ENCODE peak calls at places on chromosomes 16 and 17, in eight cellular contexts. One of them, this sample, is unnamed.

GRCh38 chr16:2912330-2913199 is 834 bp downstream of the FLYWCH1 start:
- DNase-seq in K562: peak; percentile 57
- DNase-seq in endothelial cell of umbilical vein: peak; percentile 54
- DNase-seq in NB4: peak; percentile 37
- DNase-seq in A549: peak; percentile 28
- DNase-seq in H1: no peak
- DNase-seq in GM12878: no peak
- DNase-seq in HepG2: peak; percentile 6
- DNase-seq in this sample: no peak

GRCh38 chr17:38996660-38997337 is 29.6 kb upstream of the FBXO47 start:
- DNase-seq in K562: no peak
- DNase-seq in endothelial cell of umbilical vein: no peak
- DNase-seq in NB4: no peak
- DNase-seq in A549: no peak
- DNase-seq in H1: no peak
- DNase-seq in GM12878: no peak
- DNase-seq in HepG2: no peak
- DNase-seq in this sample: no peak

GRCh38 chr16:66419527-66419926 is 7.6 kb upstream of the BEAN1 start:
- DNase-seq in K562: no peak
- DNase-seq in endothelial cell of umbilical vein: no peak
- DNase-seq in NB4: no peak
- DNase-seq in A549: no peak
- DNase-seq in H1: no peak
- DNase-seq in GM12878: no peak
- DNase-seq in HepG2: no peak
- DNase-seq in this sample: no peak

GRCh38 chr17:13477180-13477611 is 124.5 kb downstream of the HS3ST3A1 start:
- DNase-seq in K562: peak; percentile 38
- DNase-seq in endothelial cell of umbilical vein: no peak
- DNase-seq in NB4: no peak
- DNase-seq in A549: no peak
- DNase-seq in H1: no peak
- DNase-seq in GM12878: no peak
- DNase-seq in HepG2: no peak
- DNase-seq in this sample: no peak

GRCh38 chr16:55709801-55710200 is 54.0 kb downstream of the SLC6A2 start:
- DNase-seq in K562: no peak
- DNase-seq in endothelial cell of umbilical vein: no peak
- DNase-seq in NB4: no peak
- DNase-seq in A549: no peak
- DNase-seq in H1: no peak
- DNase-seq in GM12878: no peak
- DNase-seq in HepG2: no peak
- DNase-seq in this sample: no peak

GRCh38 chr17:16439867-16440351 is 24.5 kb downstream of the TRPV2 start:
- DNase-seq in K562: no peak
- DNase-seq in endothelial cell of umbilical vein: peak; percentile 29
- DNase-seq in NB4: peak; percentile 77
- DNase-seq in A549: no peak
- DNase-seq in H1: no peak
- DNase-seq in GM12878: no peak
- DNase-seq in HepG2: no peak
- DNase-seq in this sample: no peak

GRCh38 chr17:28193241-28193640 is 125.8 kb upstream of the TMEM97 start:
- DNase-seq in K562: no peak
- DNase-seq in endothelial cell of umbilical vein: no peak
- DNase-seq in NB4: peak; percentile 36
- DNase-seq in A549: no peak
- DNase-seq in H1: no peak
- DNase-seq in GM12878: no peak
- DNase-seq in HepG2: no peak
- DNase-seq in this sample: no peak

GRCh38 chr17:3963214-3964201 is 729 bp downstream of the ATP2A3 start:
- DNase-seq in K562: peak; percentile 78
- DNase-seq in endothelial cell of umbilical vein: no peak
- DNase-seq in NB4: peak; percentile 93
- DNase-seq in A549: no peak
- DNase-seq in H1: no peak
- DNase-seq in GM12878: no peak
- DNase-seq in HepG2: no peak
- DNase-seq in this sample: no peak

GRCh38 chr17:5226940-5227878 is 7.5 kb downstream of the SCIMP start:
- DNase-seq in K562: no peak
- DNase-seq in endothelial cell of umbilical vein: no peak
- DNase-seq in NB4: no peak
- DNase-seq in A549: no peak
- DNase-seq in H1: no peak
- DNase-seq in GM12878: peak; percentile 92
- DNase-seq in HepG2: no peak
- DNase-seq in this sample: no peak

GRCh38 chr16:54432481-54433229 is 146.1 kb upstream of the IRX3 start:
- DNase-seq in K562: no peak
- DNase-seq in endothelial cell of umbilical vein: no peak
- DNase-seq in NB4: no peak
- DNase-seq in A549: no peak
- DNase-seq in H1: no peak
- DNase-seq in GM12878: no peak
- DNase-seq in HepG2: peak; percentile 71
- DNase-seq in this sample: no peak

GRCh38 chr17:79457376-79457775 is 153.5 kb downstream of the RBFOX3 start:
- DNase-seq in K562: no peak
- DNase-seq in endothelial cell of umbilical vein: no peak
- DNase-seq in NB4: no peak
- DNase-seq in A549: no peak
- DNase-seq in H1: no peak
- DNase-seq in GM12878: no peak
- DNase-seq in HepG2: no peak
- DNase-seq in this sample: no peak

GRCh38 chr17:15952048-15952532 is 7.2 kb downstream of the ADORA2B start:
- DNase-seq in K562: no peak
- DNase-seq in endothelial cell of umbilical vein: no peak
- DNase-seq in NB4: no peak
- DNase-seq in A549: no peak
- DNase-seq in H1: no peak
- DNase-seq in GM12878: no peak
- DNase-seq in HepG2: no peak
- DNase-seq in this sample: no peak

GRCh38 chr17:37752482-37752881 is 7.6 kb upstream of the HNF1B start:
- DNase-seq in K562: no peak
- DNase-seq in endothelial cell of umbilical vein: no peak
- DNase-seq in NB4: no peak
- DNase-seq in A549: peak; percentile 80
- DNase-seq in H1: no peak
- DNase-seq in GM12878: no peak
- DNase-seq in HepG2: no peak
- DNase-seq in this sample: no peak

DNA sequence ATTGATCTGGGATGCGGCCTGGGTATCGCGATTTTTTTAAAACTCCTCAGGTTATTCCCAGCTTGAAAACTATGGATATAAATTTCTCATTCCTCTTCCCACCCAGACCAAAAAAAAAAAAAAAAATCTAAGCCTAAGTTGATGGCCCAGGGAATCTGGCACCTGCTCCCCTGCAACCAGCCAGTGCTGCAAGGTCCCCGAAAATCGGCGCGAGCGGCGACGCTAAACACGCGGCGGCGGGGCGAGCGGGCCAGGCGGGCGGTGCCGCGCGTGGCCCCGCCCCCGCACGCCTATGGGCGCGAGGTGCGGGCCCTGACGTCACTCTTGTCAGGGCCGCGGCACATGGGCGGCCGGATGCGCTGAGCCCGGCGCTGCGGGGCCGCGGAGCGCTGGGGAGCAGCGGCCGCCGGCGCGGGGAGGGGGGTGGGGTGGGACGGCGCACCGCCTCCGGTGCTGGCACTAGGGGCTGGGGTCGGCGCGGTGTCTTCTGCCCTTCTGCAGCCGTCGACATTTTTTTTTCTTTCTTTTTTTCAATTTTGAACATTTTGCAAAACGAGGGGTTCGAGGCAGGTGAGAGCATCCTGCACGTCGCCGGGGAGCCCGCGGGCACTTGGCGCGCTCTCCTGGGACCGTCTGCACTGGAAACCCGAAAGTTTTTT is at the start of gene HLF:
- DNase-seq in K562: peak; percentile 88
- DNase-seq in endothelial cell of umbilical vein: peak; percentile 52
- DNase-seq in NB4: no peak
- DNase-seq in A549: peak; percentile 77
- DNase-seq in H1: peak; percentile 23
- DNase-seq in GM12878: no peak
- DNase-seq in HepG2: peak; percentile 76
- DNase-seq in this sample: peak; percentile 58
- TF ChIP-seq POLR2A in K562: no peak
- TF ChIP-seq POLR2A in endothelial cell of umbilical vein: no peak
- TF ChIP-seq POLR2A in NB4: no peak
- TF ChIP-seq POLR2A in A549: no peak
- TF ChIP-seq POLR2A in H1: no peak
- TF ChIP-seq POLR2A in GM12878: no peak
- TF ChIP-seq POLR2A in HepG2: peak; percentile 87
- TF ChIP-seq POLR2A in this sample: no peak

GRCh38 chr16:1003551-1004347 is 22.2 kb downstream of the SOX8 start:
- DNase-seq in K562: no peak
- DNase-seq in endothelial cell of umbilical vein: peak; percentile 8
- DNase-seq in NB4: no peak
- DNase-seq in A549: no peak
- DNase-seq in H1: no peak
- DNase-seq in GM12878: no peak
- DNase-seq in HepG2: no peak
- DNase-seq in this sample: no peak
- TF ChIP-seq MAX in K562: no peak
- TF ChIP-seq MAX in endothelial cell of umbilical vein: no peak
- TF ChIP-seq MAX in NB4: no peak
- TF ChIP-seq MAX in A549: no peak
- TF ChIP-seq MAX in H1: no peak
- TF ChIP-seq MAX in GM12878: no peak
- TF ChIP-seq MAX in HepG2: no peak
- TF ChIP-seq MAX in this sample: no peak

DNA sequence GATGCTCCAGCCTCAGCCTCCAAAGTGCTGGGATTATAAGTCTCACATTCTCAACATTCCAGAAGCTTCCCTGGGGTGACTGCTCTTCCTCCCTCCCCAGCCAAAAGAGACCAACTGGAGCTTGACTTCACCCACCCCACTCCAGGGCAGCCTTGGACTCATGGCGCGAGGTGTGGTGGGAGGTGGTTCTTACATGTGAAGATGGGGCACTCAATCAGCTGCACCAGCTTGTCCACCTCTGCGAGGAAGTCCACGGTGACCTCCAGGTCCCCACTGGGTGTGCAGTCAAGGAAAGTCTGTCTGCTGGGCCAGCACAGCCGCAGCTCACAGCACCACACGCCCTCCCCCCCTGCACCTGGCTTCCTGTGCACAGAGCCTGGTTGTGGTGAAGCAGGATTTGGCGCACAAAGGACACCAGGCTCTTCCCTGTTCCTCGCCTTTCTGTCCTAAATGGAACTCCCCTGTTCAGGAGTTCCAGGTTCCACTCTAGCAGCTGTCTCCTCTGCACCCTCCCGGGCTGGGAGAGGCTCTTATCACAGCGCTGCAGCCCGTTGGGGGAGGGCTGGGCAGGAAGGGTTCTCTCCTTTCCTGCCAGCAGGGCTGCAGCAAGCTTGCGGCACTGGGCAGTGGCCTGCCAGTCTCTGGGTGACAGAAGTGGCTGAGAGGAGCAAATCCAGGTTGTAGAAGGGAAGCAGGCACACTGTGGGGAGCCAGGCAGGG is 9.7 kb upstream of the MTSS2 start:
- DNase-seq in K562: peak; percentile 91
- DNase-seq in endothelial cell of umbilical vein: peak; percentile 86
- DNase-seq in NB4: peak; percentile 85
- DNase-seq in A549: peak; percentile 56
- DNase-seq in H1: no peak
- DNase-seq in GM12878: no peak
- DNase-seq in HepG2: peak; percentile 34
- DNase-seq in this sample: no peak
- TF ChIP-seq CTCF in K562: peak; percentile 24
- TF ChIP-seq CTCF in endothelial cell of umbilical vein: no peak
- TF ChIP-seq CTCF in NB4: no peak
- TF ChIP-seq CTCF in A549: no peak
- TF ChIP-seq CTCF in H1: no peak
- TF ChIP-seq CTCF in GM12878: no peak
- TF ChIP-seq CTCF in HepG2: no peak
- TF ChIP-seq CTCF in this sample: no peak

GRCh38 chr17:17842111-17842876 is 5.5 kb upstream of the SREBF1 start:
- DNase-seq in K562: no peak
- DNase-seq in endothelial cell of umbilical vein: no peak
- DNase-seq in NB4: no peak
- DNase-seq in A549: no peak
- DNase-seq in H1: no peak
- DNase-seq in GM12878: no peak
- DNase-seq in HepG2: no peak
- DNase-seq in this sample: no peak

GRCh38 chr17:17837966-17838962 is 1.5 kb upstream of the SREBF1 start:
- DNase-seq in K562: peak; percentile 82
- DNase-seq in endothelial cell of umbilical vein: peak; percentile 59
- DNase-seq in NB4: peak; percentile 92
- DNase-seq in A549: peak; percentile 77
- DNase-seq in H1: no peak
- DNase-seq in GM12878: no peak
- DNase-seq in HepG2: peak; percentile 57
- DNase-seq in this sample: peak; percentile 75

GRCh38 chr17:17840751-17841591 is 4.2 kb upstream of the SREBF1 start:
- DNase-seq in K562: peak; percentile 59
- DNase-seq in endothelial cell of umbilical vein: peak; percentile 21
- DNase-seq in NB4: peak; percentile 95
- DNase-seq in A549: no peak
- DNase-seq in H1: no peak
- DNase-seq in GM12878: no peak
- DNase-seq in HepG2: peak; percentile 35
- DNase-seq in this sample: no peak

GRCh38 chr17:17841620-17842025 is 4.8 kb upstream of the SREBF1 start:
- DNase-seq in K562: peak; percentile 53
- DNase-seq in endothelial cell of umbilical vein: no peak
- DNase-seq in NB4: no peak
- DNase-seq in A549: no peak
- DNase-seq in H1: no peak
- DNase-seq in GM12878: no peak
- DNase-seq in HepG2: peak; percentile 22
- DNase-seq in this sample: no peak

DNA sequence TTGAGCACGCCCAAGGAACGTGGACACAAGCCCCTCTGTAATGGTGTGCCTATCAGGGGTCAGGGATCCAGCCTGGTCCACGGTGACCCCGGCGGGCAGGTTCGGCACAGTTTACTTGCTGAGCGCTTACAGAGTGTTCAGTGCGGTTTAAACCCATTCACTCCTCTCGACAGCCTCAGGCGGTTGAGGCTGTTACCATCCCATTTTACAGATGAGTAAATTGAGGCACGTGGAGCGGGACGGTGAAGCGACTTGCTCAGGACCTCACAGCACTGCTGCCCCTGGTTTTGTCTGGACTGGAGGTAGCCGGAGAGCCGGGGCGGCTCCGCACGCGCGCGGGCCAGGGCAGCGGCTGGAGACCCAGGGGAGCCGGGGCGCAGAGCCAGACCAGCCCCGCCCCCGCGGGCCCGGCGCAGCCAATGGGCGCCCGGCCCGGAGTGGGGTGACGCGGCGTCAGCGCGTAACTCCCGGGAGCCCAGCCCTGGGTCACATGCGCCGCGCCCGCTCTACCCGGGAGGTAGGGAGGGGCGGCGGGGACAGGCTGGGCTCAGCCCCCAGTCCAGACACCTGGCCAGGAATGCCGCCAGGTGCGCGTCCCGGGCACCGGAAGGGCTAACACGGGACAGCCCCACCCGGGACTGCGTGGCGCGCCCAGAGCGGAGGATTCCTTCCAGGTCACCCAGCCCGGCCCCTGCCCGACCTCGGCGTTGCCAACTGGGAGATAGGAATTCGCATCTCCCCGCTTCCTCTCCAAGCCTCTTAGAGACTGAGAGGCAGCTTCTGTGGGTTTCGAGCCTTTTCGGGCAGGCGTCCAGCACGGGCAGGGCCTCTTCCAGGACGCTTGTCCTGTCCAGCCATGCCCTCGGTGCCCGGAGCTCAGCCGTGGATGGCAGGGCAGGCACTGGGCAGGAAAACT is 3.3 kb upstream of the SREBF1 start:
- DNase-seq in K562: peak; percentile 91
- DNase-seq in endothelial cell of umbilical vein: peak; percentile 83
- DNase-seq in NB4: peak; percentile 93
- DNase-seq in A549: peak; percentile 95
- DNase-seq in H1: peak; percentile 60
- DNase-seq in GM12878: no peak
- DNase-seq in HepG2: peak; percentile 80
- DNase-seq in this sample: peak; percentile 69
- TF ChIP-seq POLR2A in K562: peak; percentile 93
- TF ChIP-seq POLR2A in endothelial cell of umbilical vein: peak; percentile 88
- TF ChIP-seq POLR2A in NB4: peak; percentile 94
- TF ChIP-seq POLR2A in A549: peak; percentile 65
- TF ChIP-seq POLR2A in H1: peak; percentile 84
- TF ChIP-seq POLR2A in GM12878: peak; percentile 92
- TF ChIP-seq POLR2A in HepG2: peak; percentile 93
- TF ChIP-seq POLR2A in this sample: peak; percentile 71